ENCODE peak calls at places on chromosomes 7 and 10, in six cellular contexts. U is prostate gland, R is uterus, J is ovary, A is MM.1S, C is astrocyte of the cerebellum. O is an unnamed sample.

GRCh38 chr7:132739271-132739955 is 163.1 kb upstream of the PLXNA4 start:
- DNase-seq in U (no peak), R (peak), J (peak), A (no peak), C (peak), O (no peak)

GRCh38 chr7:35624299-35625186 is 70.4 kb downstream of the HERPUD2 start:
- DNase-seq in U (no peak), R (no peak), J (no peak), A (peak), C (no peak), O (peak)

GRCh38 chr7:29039747-29040569 is 81.8 kb upstream of the TRIL start:
- DNase-seq in U (no peak), R (no peak), J (no peak), A (no peak), C (no peak), O (no peak)

GRCh38 chr10:99346247-99346646 is 17.1 kb downstream of the CNNM1 start:
- DNase-seq in U (no peak), R (no peak), J (no peak), A (no peak), C (peak), O (no peak)

GRCh38 chr10:22086730-22087364 is 83.3 kb upstream of the DNAJC1 start:
- DNase-seq in U (peak), R (peak), J (peak), A (no peak), C (peak), O (no peak)

GRCh38 chr7:25831901-25832411 is 320.0 kb upstream of the NFE2L3 start:
- DNase-seq in U (no peak), R (no peak), J (no peak), A (no peak), C (no peak), O (no peak)

GRCh38 chr10:15588635-15589081 is 131.1 kb downstream of the ITGA8 start:
- DNase-seq in U (no peak), R (no peak), J (no peak), A (no peak), C (no peak), O (no peak)

GRCh38 chr7:117775826-117776623 is 97.2 kb downstream of the CTTNBP2 start:
- DNase-seq in U (no peak), R (no peak), J (no peak), A (peak), C (no peak), O (peak)

GRCh38 chr10:94066411-94066810 is 72.7 kb downstream of the PLCE1 start:
- DNase-seq in U (no peak), R (no peak), J (peak), A (peak), C (no peak), O (peak)

GRCh38 chr7:35241884-35242283 is 12.0 kb downstream of the TBX20 start:
- DNase-seq in U (no peak), R (no peak), J (no peak), A (peak), C (no peak), O (no peak)

GRCh38 chr7:118029881-118030422 is 154.0 kb upstream of the LSM8 start:
- DNase-seq in U (no peak), R (no peak), J (no peak), A (no peak), C (no peak), O (no peak)

GRCh38 chr7:19939746-19940145 is 166.3 kb upstream of the TMEM196 start:
- DNase-seq in U (no peak), R (no peak), J (no peak), A (no peak), C (no peak), O (no peak)

GRCh38 chr7:3482147-3482921 is 181.3 kb downstream of the SDK1 start:
- DNase-seq in U (no peak), R (no peak), J (no peak), A (no peak), C (peak), O (peak)

GRCh38 chr10:102408728-102409603 is 9.6 kb downstream of the PSD start:
- DNase-seq in U (no peak), R (peak), J (peak), A (no peak), C (no peak), O (no peak)

GRCh38 chr7:139618482-139619366 is 95.2 kb downstream of the CLEC2L start:
- DNase-seq in U (peak), R (peak), J (peak), A (peak), C (peak), O (peak)

GRCh38 chr7:135768990-135769389 is 20.4 kb upstream of the FAM180A start:
- DNase-seq in U (no peak), R (peak), J (no peak), A (no peak), C (no peak), O (no peak)

GRCh38 chr10:93947055-93947454 is 46.7 kb upstream of the PLCE1 start:
- DNase-seq in U (no peak), R (no peak), J (peak), A (no peak), C (peak), O (no peak)

GRCh38 chr10:118472415-118472814 is 123.0 kb downstream of the PRLHR start:
- DNase-seq in U (no peak), R (no peak), J (no peak), A (no peak), C (no peak), O (no peak)

GRCh38 chr10:62454696-62455451 is 80.7 kb downstream of the ZNF365 start:
- DNase-seq in U (no peak), R (peak), J (no peak), A (no peak), C (no peak), O (no peak)

GRCh38 chr7:137940656-137941518 is 61.0 kb downstream of the CREB3L2 start:
- DNase-seq in U (no peak), R (no peak), J (no peak), A (no peak), C (peak), O (no peak)

GRCh38 chr10:79187545-79187940 is 118.8 kb downstream of the ZMIZ1 start:
- DNase-seq in U (no peak), R (no peak), J (no peak), A (no peak), C (no peak), O (no peak)

GRCh38 chr7:104843198-104843597 is 170.8 kb upstream of the KMT2E start:
- DNase-seq in U (no peak), R (no peak), J (no peak), A (no peak), C (no peak), O (no peak)

GRCh38 chr7:141201145-141201885 is 127.5 kb downstream of the TMEM178B start:
- DNase-seq in U (no peak), R (no peak), J (no peak), A (no peak), C (no peak), O (no peak)

GRCh38 chr10:101588879-101589278 is 758 bp downstream of the DPCD start:
- DNase-seq in U (no peak), R (no peak), J (no peak), A (no peak), C (no peak), O (no peak)

GRCh38 chr7:7306231-7306630 is 123.9 kb downstream of the C1GALT1 start:
- DNase-seq in U (no peak), R (no peak), J (no peak), A (no peak), C (no peak), O (no peak)

GRCh38 chr7:141275350-141275749 is 201.5 kb downstream of the TMEM178B start:
- DNase-seq in U (no peak), R (no peak), J (no peak), A (no peak), C (no peak), O (no peak)

GRCh38 chr10:97001183-97001991 is 169.3 kb downstream of the LCOR start:
- DNase-seq in U (no peak), R (no peak), J (no peak), A (no peak), C (no peak), O (no peak)

GRCh38 chr10:99369551-99369950 is 40.4 kb downstream of the CNNM1 start:
- DNase-seq in U (no peak), R (no peak), J (no peak), A (no peak), C (no peak), O (no peak)

GRCh38 chr7:155858521-155859061 is 46.3 kb upstream of the SHH start:
- DNase-seq in U (no peak), R (no peak), J (no peak), A (no peak), C (no peak), O (no peak)

GRCh38 chr10:70820976-70821750 is 5.4 kb downstream of the SGPL1 start:
- DNase-seq in U (no peak), R (no peak), J (no peak), A (no peak), C (no peak), O (no peak)

GRCh38 chr7:2465928-2466327 is 10.3 kb downstream of the GRIFIN start:
- DNase-seq in U (no peak), R (no peak), J (no peak), A (no peak), C (no peak), O (no peak)

GRCh38 chr7:34747176-34747781 is 89.3 kb downstream of the NPSR1 start:
- DNase-seq in U (no peak), R (no peak), J (no peak), A (peak), C (no peak), O (no peak)

GRCh38 chr7:76509931-76510877 is at the start of gene UPK3B:
- DNase-seq in U (no peak), R (no peak), J (no peak), A (no peak), C (no peak), O (no peak)

GRCh38 chr7:70766109-70766508 is 365.8 kb upstream of the GALNT17 start:
- DNase-seq in U (no peak), R (no peak), J (no peak), A (no peak), C (no peak), O (no peak)

DNA sequence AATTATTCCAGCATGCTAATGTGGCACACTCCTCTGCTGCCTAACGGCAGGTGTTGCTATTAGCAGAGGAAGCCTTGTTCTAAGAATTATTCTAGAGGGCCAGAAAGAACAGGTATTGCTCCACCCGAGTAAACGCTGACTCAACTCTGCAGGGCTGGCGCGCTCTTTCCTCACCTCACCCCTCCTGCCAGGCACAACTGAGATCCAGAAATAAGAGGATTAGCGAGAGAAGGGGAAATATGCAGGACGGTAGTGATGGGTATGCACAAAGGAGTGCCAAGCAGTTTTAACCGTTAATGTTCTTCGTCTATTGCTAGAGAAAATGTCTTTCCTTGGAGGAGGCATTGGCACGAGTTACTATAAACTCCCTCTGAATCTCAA is 382 bp upstream of the SCIN start:
- DNase-seq in U (peak), R (no peak), J (no peak), A (peak), C (no peak), O (peak)
- H3K4me3 ChIP-seq in U (peak), R (peak), J (peak), A (peak), C (peak), O (peak)

DNA sequence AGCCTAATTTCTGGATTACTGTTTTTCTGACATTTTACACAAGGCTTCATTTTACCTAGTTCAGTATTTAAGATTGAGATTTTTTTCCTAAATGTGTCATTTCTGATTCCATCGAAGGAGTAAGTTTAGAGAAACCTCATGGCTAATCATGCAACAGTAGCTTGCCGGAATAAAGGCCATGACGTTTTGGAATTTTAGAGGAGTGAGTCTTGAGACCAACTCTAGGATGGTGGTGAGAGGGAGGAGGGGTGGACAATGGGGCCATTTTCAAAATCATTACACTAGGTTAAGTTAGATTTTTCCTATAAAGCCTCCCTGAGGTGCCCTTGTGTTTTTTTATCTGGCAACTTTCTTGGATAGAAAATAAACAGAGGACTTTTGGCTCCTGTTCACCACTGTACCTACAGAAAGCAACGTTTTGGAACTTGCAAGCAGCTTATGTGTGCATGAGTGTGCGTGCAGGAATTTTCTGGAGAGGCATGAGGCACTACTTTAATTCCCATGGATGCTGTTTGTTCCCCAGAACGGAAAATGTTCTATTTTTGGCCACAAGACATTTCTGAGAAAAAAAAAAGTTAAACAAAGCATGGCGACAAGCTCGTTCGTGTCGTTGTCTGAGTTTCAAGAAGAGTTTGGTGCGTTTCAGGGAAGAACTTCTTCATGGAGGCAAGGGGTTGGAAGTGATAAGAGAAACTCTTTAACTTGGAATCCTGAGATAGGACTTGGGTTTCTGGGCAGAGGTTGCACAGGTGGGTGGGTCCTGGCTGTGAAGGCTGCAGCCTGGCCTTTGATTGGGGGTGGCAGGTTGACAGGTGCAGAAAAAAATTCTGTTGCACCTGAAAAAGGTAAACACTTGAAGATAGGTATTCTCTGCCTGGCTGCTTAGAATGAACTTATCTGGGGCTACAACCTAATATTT is 178.1 kb downstream of the PTEN start:
- DNase-seq in U (no peak), R (no peak), J (no peak), A (no peak), C (no peak), O (no peak)
- H3K4me3 ChIP-seq in U (no peak), R (no peak), J (no peak), A (no peak), C (no peak), O (no peak)

DNA sequence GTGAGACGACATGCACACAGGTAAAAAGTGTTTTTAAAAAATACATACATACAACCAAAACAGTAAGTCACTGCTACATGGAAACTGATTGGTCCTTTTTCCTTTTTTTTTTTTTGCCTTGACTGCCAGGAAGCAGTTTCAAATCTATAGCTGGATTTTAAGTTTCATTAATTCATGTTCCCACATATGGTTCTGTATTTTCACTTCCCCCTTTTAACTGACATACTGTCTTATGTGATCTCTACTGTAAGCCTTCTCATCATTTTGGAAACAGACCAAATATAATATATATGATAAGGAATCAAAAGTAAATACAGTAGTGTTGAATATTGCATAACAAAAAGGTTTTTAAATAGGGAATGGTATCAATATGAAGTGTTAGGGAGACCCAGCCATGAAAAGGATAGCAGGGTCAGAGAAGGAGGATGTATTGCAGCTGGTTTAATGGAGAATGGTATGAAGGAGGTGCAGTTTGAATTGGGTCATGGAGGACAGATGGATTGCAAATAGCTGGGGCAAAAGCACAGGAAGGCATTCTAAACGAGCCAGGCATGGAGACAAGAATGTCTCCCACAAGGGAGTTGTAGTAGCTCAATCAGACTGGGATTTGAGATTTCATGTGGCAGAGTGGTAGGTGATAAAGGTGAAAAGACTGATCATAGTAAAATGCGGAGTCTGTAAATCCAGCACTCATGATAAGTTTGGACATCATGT is 5.4 kb downstream of the CAV1 start:
- DNase-seq in U (no peak), R (no peak), J (no peak), A (no peak), C (no peak), O (no peak)
- H3K4me3 ChIP-seq in U (no peak), R (no peak), J (no peak), A (peak), C (peak), O (no peak)

DNA sequence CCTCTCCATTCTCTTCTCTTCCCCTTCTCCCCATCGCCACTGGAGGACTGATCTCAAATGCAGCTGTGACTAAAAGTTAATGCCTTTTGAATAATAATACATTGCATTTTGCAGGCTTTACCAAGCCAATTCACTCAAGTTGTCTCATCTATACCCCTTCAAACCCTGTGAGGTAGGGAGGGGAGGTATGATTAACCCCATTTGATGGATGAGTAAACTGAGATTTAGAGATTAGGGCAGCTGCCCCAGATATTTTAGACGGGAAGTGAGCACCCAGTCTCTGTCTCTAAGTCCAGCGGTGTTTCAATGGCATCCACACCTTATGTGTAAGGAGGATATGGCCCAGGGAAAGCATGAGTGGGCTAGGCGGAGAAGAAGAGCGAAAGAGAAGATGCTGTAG is 1.1 kb downstream of the CPA5 start:
- DNase-seq in U (no peak), R (no peak), J (no peak), A (no peak), C (no peak), O (no peak)
- H3K4me3 ChIP-seq in U (no peak), R (no peak), J (no peak), A (no peak), C (no peak), O (no peak)

GRCh38 chr7:93165447-93165846 is 17.3 kb upstream of the SAMD9L start:
- DNase-seq in U (no peak), R (no peak), J (no peak), A (peak), C (no peak), O (peak)
- H3K4me3 ChIP-seq in U (no peak), R (no peak), J (no peak), A (no peak), C (no peak), O (no peak)

GRCh38 chr7:80749270-80749669 is 110.8 kb downstream of the CD36 start:
- DNase-seq in U (no peak), R (no peak), J (no peak), A (no peak), C (peak), O (no peak)

GRCh38 chr7:80748302-80749042 is 110.0 kb downstream of the CD36 start:
- DNase-seq in U (no peak), R (no peak), J (no peak), A (no peak), C (peak), O (no peak)

DNA sequence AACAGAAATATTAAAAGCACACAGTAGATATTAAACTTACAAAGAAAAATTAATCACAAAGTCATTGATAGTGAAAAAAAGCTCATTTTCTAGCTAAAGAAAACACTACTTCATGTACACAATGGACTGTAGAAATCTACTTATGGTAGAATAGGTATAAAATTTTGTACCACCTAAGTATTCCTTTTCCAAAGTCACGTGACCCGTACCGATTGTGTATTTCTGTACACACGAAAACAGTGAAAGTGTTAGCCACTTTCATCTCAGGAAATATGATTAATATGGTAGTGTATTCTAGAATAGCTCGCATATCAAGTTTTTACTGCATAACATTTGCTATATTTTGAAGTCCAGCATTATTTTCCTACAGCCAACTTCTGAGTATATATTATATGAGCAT is 114.5 kb downstream of the CD36 start:
- DNase-seq in U (no peak), R (no peak), J (no peak), A (no peak), C (no peak), O (no peak)
- H3K4me3 ChIP-seq in U (no peak), R (no peak), J (no peak), A (no peak), C (no peak), O (no peak)

GRCh38 chr10:129494176-129494575 is 27.1 kb downstream of the MGMT start:
- DNase-seq in U (no peak), R (no peak), J (no peak), A (no peak), C (no peak), O (no peak)
- H3K4me3 ChIP-seq in U (no peak), R (no peak), J (no peak), A (no peak), C (no peak), O (no peak)